ENCODE peak calls at places on chromosome 12, in six cellular contexts. J is body of pancreas, B is PC-9, R is OCI-M1, Z is PC-3, K is left ventricle myocardium inferior. H is an unnamed sample.

GRCh38 chr12:24909667-24910066 is 39.2 kb downstream of the BCAT1 start:
- DNase-seq in J (peak; percentile 61), K (peak; percentile 38), R (peak; percentile 13), Z (no peak), B (no peak), H (no peak)

GRCh38 chr12:121017966-121018491 is 1.7 kb upstream of the C12orf43 start:
- DNase-seq in K (no peak), R (no peak), J (no peak), B (no peak), Z (no peak), H (no peak)

GRCh38 chr12:80472912-80473500 is 29.0 kb downstream of the PTPRQ start:
- DNase-seq in J (no peak), Z (peak; percentile 67), R (peak; percentile 78), K (no peak), B (peak; percentile 3), H (no peak)

GRCh38 chr12:2853626-2854025 is 3.2 kb downstream of the TEX52 start:
- DNase-seq in B (peak; percentile 79), R (peak; percentile 64), Z (peak; percentile 68), K (peak; percentile 84), J (peak; percentile 82), H (peak; percentile 26)

GRCh38 chr12:94841904-94842610 is 161.4 kb downstream of the NDUFA12 start:
- DNase-seq in B (no peak), R (no peak), K (no peak), Z (no peak), J (no peak), H (no peak)

GRCh38 chr12:31783996-31784645 is 55.3 kb upstream of the AMN1 start:
- DNase-seq in B (no peak), R (peak; percentile 32), Z (no peak), K (no peak), J (no peak), H (no peak)

GRCh38 chr12:42135264-42135814 is 9.3 kb downstream of the GXYLT1 start:
- DNase-seq in Z (peak; percentile 68), K (no peak), B (no peak), J (no peak), R (no peak), H (no peak)

GRCh38 chr12:51522696-51523095 is 68.3 kb upstream of the SCN8A start:
- DNase-seq in R (peak; percentile 70), B (no peak), J (no peak), Z (no peak), K (no peak), H (no peak)

GRCh38 chr12:8563383-8563782 is 22.7 kb upstream of the CLEC4E start:
- DNase-seq in Z (no peak), R (no peak), K (no peak), J (no peak), B (no peak), H (no peak)

GRCh38 chr12:34217660-34218059 is 195.4 kb downstream of the ALG10 start:
- DNase-seq in R (no peak), J (no peak), K (no peak), Z (no peak), B (no peak), H (no peak)

GRCh38 chr12:42790761-42791151 is 201.2 kb upstream of the PRICKLE1 start:
- DNase-seq in K (no peak), R (peak; percentile 88), B (peak; percentile 48), Z (peak; percentile 74), J (no peak), H (no peak)

GRCh38 chr12:120820885-120821510 is 83.2 kb downstream of the SPPL3 start:
- DNase-seq in B (no peak), R (no peak), J (no peak), K (no peak), Z (no peak), H (no peak)

GRCh38 chr12:67327466-67327865 is 58.3 kb downstream of the CAND1 start:
- DNase-seq in K (no peak), R (no peak), B (no peak), J (no peak), Z (no peak), H (no peak)

GRCh38 chr12:39127401-39127800 is 222.0 kb upstream of the CPNE8 start:
- DNase-seq in J (no peak), Z (peak; percentile 91), R (no peak), B (no peak), K (no peak), H (no peak)

GRCh38 chr12:109047081-109047805 is 5.1 kb upstream of the USP30 start:
- DNase-seq in Z (peak; percentile 73), R (no peak), J (no peak), B (no peak), K (no peak), H (no peak)

GRCh38 chr12:115135800-115136211 is 451.8 kb upstream of the TBX3 start:
- DNase-seq in K (peak; percentile 79), R (no peak), J (peak; percentile 16), B (no peak), Z (no peak), H (peak; percentile 21)

GRCh38 chr12:52790427-52791270 is 5.3 kb downstream of the KRT3 start:
- DNase-seq in J (no peak), K (no peak), B (no peak), R (no peak), Z (no peak), H (no peak)

GRCh38 chr12:105957058-105957457 is 181.7 kb downstream of the NUAK1 start:
- DNase-seq in B (no peak), J (no peak), Z (no peak), K (no peak), R (no peak), H (no peak)

GRCh38 chr12:132804426-132804861 is 24.2 kb downstream of the GOLGA3 start:
- DNase-seq in K (no peak), J (no peak), B (no peak), Z (peak; percentile 44), R (no peak), H (no peak)

GRCh38 chr12:18589316-18589715 is 148.5 kb downstream of the PLCZ1 start:
- DNase-seq in J (no peak), K (no peak), R (no peak), Z (no peak), B (no peak), H (no peak)

GRCh38 chr12:74980510-74980909 is 229.1 kb downstream of the KCNC2 start:
- DNase-seq in B (no peak), Z (peak; percentile 40), K (no peak), J (no peak), R (no peak), H (no peak)

GRCh38 chr12:49279706-49280159 is 14.9 kb downstream of the TUBA1C start:
- DNase-seq in K (no peak), Z (no peak), J (no peak), R (peak; percentile 22), B (no peak), H (no peak)

GRCh38 chr12:71958993-71959588 is 20.4 kb downstream of the TPH2 start:
- DNase-seq in J (no peak), K (no peak), Z (no peak), R (peak; percentile 20), B (no peak), H (no peak)

GRCh38 chr12:29612912-29613311 is 115.4 kb upstream of the OVCH1 start:
- DNase-seq in B (no peak), J (no peak), R (no peak), K (no peak), Z (peak; percentile 18), H (no peak)

GRCh38 chr12:50397122-50397650 is 777 bp upstream of the FAM186A start:
- DNase-seq in B (no peak), J (no peak), Z (no peak), K (no peak), R (no peak), H (no peak)

GRCh38 chr12:124406043-124406442 is 111.2 kb downstream of the RFLNA start:
- DNase-seq in B (no peak), Z (no peak), J (no peak), R (no peak), K (no peak), H (no peak)

GRCh38 chr12:97464241-97465011 is 1.8 kb downstream of the RMST start:
- DNase-seq in B (no peak), K (no peak), R (no peak), J (no peak), Z (no peak), H (no peak)

GRCh38 chr12:53465679-53466078 is 13.8 kb downstream of the PCBP2 start:
- DNase-seq in Z (no peak), R (no peak), K (no peak), J (no peak), B (no peak), H (no peak)

GRCh38 chr12:20421338-20421890 is 53.1 kb downstream of the PDE3A start:
- DNase-seq in R (no peak), K (peak; percentile 26), B (no peak), J (no peak), Z (no peak), H (no peak)

GRCh38 chr12:115137812-115138521 is 454.0 kb upstream of the TBX3 start:
- DNase-seq in J (no peak), Z (no peak), B (no peak), R (no peak), K (no peak), H (no peak)

GRCh38 chr12:94459773-94460593 is at the start of gene CEP83:
- DNase-seq in Z (peak; percentile 94), K (peak; percentile 98), R (peak; percentile 94), B (peak; percentile 92), J (peak; percentile 96), H (peak; percentile 91)

GRCh38 chr12:40138526-40138925 is 32.6 kb upstream of the SLC2A13 start:
- DNase-seq in Z (no peak), R (no peak), J (no peak), B (no peak), K (no peak), H (no peak)

GRCh38 chr12:55446334-55446733 is 2.5 kb downstream of the OR6C2 start:
- DNase-seq in R (peak; percentile 60), K (no peak), J (no peak), Z (peak; percentile 11), B (no peak), H (no peak)

GRCh38 chr12:24534632-24535031 is 414.3 kb downstream of the BCAT1 start:
- DNase-seq in K (peak; percentile 48), Z (no peak), J (no peak), B (no peak), R (no peak), H (no peak)

GRCh38 chr12:114670257-114670955 is 13.6 kb downstream of the TBX3 start:
- DNase-seq in Z (peak; percentile 51), B (no peak), J (no peak), K (no peak), R (no peak), H (no peak)

GRCh38 chr12:107493135-107493494 is 192.5 kb upstream of the PWP1 start:
- DNase-seq in B (no peak), R (no peak), J (no peak), Z (no peak), K (no peak), H (no peak)

GRCh38 chr12:50282581-50283229 is 615 bp downstream of the LIMA1 start:
- DNase-seq in R (peak; percentile 55), K (no peak), Z (peak; percentile 51), J (peak; percentile 29), B (no peak), H (no peak)

GRCh38 chr12:54583726-54584125 is 4.7 kb downstream of the PPP1R1A start:
- DNase-seq in Z (no peak), B (no peak), K (no peak), J (no peak), R (no peak), H (no peak)